ENCODE peak calls at places on chromosomes 4 and X, in five cellular contexts. R is testis, D is BE2C, K is cardiac fibroblast, L is cardiac muscle cell. Q is an unnamed sample.
A peak's percentile ranks its signal among the peaks of the same experiment; 100 is the strongest.

GRCh38 chrX:23936198-23936597 is 28.4 kb downstream of the CXorf58 start:
- DNase-seq in R (no peak), D (no peak), K (no peak), L (no peak), Q (no peak)

GRCh38 chrX:111086521-111087127 is 9.4 kb upstream of the PAK3 start:
- DNase-seq in R (no peak), D (no peak), K (no peak), L (no peak), Q (no peak)

GRCh38 chr4:80183196-80184052 is 13.9 kb upstream of the PRDM8 start:
- DNase-seq in R (no peak), D (peak; percentile 59), K (no peak), L (peak; percentile 16), Q (peak; percentile 38)

GRCh38 chr4:138910201-138910913 is 105.2 kb upstream of the NOCT start:
- DNase-seq in R (no peak), D (peak; percentile 60), K (peak; percentile 18), L (peak; percentile 36), Q (no peak)

GRCh38 chr4:45741897-45742296 is 382.0 kb downstream of the GABRG1 start:
- DNase-seq in R (peak; percentile 18), D (no peak), K (no peak), L (no peak), Q (no peak)

GRCh38 chrX:25034889-25035288 is 19.1 kb upstream of the ARX start:
- DNase-seq in R (no peak), D (no peak), K (peak; percentile 13), L (peak; percentile 61), Q (no peak)

GRCh38 chr4:55398461-55398860 is 2.7 kb downstream of the TMEM165 start:
- DNase-seq in R (no peak), D (no peak), K (peak; percentile 33), L (peak; percentile 38), Q (no peak)

GRCh38 chrX:52574416-52575275 is 57.8 kb upstream of the XAGE1B start:
- DNase-seq in R (peak; percentile 43), D (peak; percentile 22), K (peak; percentile 71), L (peak; percentile 72), Q (peak; percentile 27)

GRCh38 chr4:92163348-92163747 is 140.4 kb upstream of the GRID2 start:
- DNase-seq in R (no peak), D (no peak), K (peak; percentile 6), L (peak; percentile 6), Q (no peak)

GRCh38 chr4:163356104-163356503 is 12.4 kb downstream of the NPY5R start:
- DNase-seq in R (no peak), D (no peak), K (no peak), L (no peak), Q (no peak)

GRCh38 chr4:152965614-152966013 is 29.5 kb downstream of the FHDC1 start:
- DNase-seq in R (no peak), D (no peak), K (no peak), L (no peak), Q (no peak)

GRCh38 chr4:1012031-1012739 is 759 bp downstream of the FGFRL1 start:
- DNase-seq in R (no peak), D (no peak), K (peak; percentile 27), L (peak; percentile 36), Q (no peak)

GRCh38 chrX:65688403-65688881 is 21.0 kb downstream of the MSN start:
- DNase-seq in R (no peak), D (no peak), K (peak; percentile 51), L (peak; percentile 50), Q (no peak)

GRCh38 chrX:21375795-21376069 is 1.5 kb downstream of the CNKSR2 start:
- DNase-seq in R (no peak), D (peak; percentile 15), K (no peak), L (no peak), Q (peak; percentile 1)
- TF ChIP-seq CTCF in R (no peak), D (peak; percentile 63), K (no peak), L (no peak), Q (no peak)

GRCh38 chr4:67723949-67724348 is 23.0 kb upstream of the UBA6 start:
- DNase-seq in R (no peak), D (peak; percentile 32), K (no peak), L (no peak), Q (no peak)
- TF ChIP-seq CTCF in R (no peak), D (peak; percentile 21), K (no peak), L (peak; percentile 20), Q (no peak)

GRCh38 chr4:135418353-135418752 is 1216.8 kb upstream of the PABPC4L start:
- DNase-seq in R (no peak), D (peak; percentile 18), K (peak; percentile 24), L (peak; percentile 20), Q (no peak)
- TF ChIP-seq CTCF in R (no peak), D (peak; percentile 60), K (peak; percentile 49), L (peak; percentile 25), Q (peak; percentile 60)

GRCh38 chrX:26783512-26784225 is 567.7 kb downstream of the MAGEB5 start:
- DNase-seq in R (peak; percentile 48), D (peak; percentile 19), K (peak; percentile 42), L (peak; percentile 6), Q (no peak)

GRCh38 chrX:26778320-26778888 is 562.4 kb downstream of the MAGEB5 start:
- DNase-seq in R (no peak), D (no peak), K (no peak), L (no peak), Q (no peak)
- TF ChIP-seq CTCF in R (no peak), D (peak; percentile 30), K (peak; percentile 14), L (no peak), Q (peak; percentile 52)

DNA sequence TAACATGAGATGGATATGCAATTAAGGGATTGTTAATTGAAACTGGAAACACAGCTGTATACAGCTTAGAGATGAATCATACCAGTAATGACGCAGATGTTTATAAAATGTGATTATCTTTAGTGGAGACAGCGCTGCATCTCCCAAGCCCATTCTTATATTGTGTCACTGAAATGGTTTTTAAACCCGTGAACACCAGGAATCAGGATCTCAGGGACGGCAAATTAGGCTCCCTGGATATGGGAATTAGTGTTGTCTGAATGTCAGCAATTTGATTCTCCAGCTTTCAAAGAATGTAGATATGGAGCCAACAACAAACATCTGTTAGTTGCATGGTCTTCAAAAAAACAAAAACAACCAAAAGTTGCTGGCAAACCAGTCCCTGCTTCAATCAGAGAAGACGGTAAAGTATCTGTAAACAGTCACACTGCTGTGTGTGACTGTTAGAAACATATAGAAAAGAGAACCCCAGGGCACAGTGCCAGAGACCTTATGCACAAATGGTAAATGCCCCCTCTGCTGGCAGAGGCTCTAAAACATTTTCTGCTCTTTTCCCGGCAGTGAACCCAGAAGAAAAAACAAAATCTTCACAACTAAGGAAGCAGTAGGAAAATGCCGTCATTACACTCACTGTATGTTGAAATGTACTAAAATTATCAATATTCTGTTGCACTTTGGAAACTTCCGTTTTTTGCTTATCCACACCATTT is 351.9 kb upstream of the FTHL17 start:
- DNase-seq in R (peak; percentile 51), D (peak; percentile 76), K (peak; percentile 78), L (peak; percentile 79), Q (peak; percentile 21)
- TF ChIP-seq CTCF in R (no peak), D (peak; percentile 62), K (peak; percentile 43), L (peak; percentile 45), Q (no peak)